ENCODE peak calls at places on chromosome 18, in six cellular contexts. W is colonic mucosa, C is AG20443, U is right cardiac atrium, P is NCI-H510A, Z is cerebellar cortex. L is an unnamed sample.

GRCh38 chr18:9466911-9467310 is 8.4 kb upstream of the RALBP1 start:
- DNase-seq in W (no peak), C (no peak), U (no peak), P (no peak), Z (no peak), L (no peak)

GRCh38 chr18:8936646-8937045 is 165.9 kb upstream of the NDUFV2 start:
- DNase-seq in W (no peak), C (no peak), U (no peak), P (no peak), Z (no peak), L (no peak)

GRCh38 chr18:46310258-46310657 is 206.1 kb downstream of the HAUS1 start:
- DNase-seq in W (no peak), C (no peak), U (no peak), P (no peak), Z (no peak), L (peak; percentile 82)

GRCh38 chr18:25289040-25289631 is 62.8 kb downstream of the ZNF521 start:
- DNase-seq in W (no peak), C (peak; percentile 63), U (no peak), P (no peak), Z (peak; percentile 51), L (no peak)

GRCh38 chr18:30787410-30787809 is 255.1 kb downstream of the DSC3 start:
- DNase-seq in W (no peak), C (no peak), U (no peak), P (no peak), Z (no peak), L (no peak)

GRCh38 chr18:57846258-57846657 is 43.1 kb upstream of the ATP8B1 start:
- DNase-seq in W (no peak), C (peak; percentile 59), U (no peak), P (no peak), Z (no peak), L (no peak)

GRCh38 chr18:9743200-9744016 is 35.3 kb downstream of the RAB31 start:
- DNase-seq in W (no peak), C (peak; percentile 91), U (no peak), P (no peak), Z (no peak), L (no peak)

GRCh38 chr18:46676162-46676830 is 19.3 kb upstream of the LOXHD1 start:
- DNase-seq in W (no peak), C (no peak), U (no peak), P (no peak), Z (no peak), L (peak; percentile 65)

GRCh38 chr18:13403786-13404549 is 185.4 kb downstream of the LDLRAD4 start:
- DNase-seq in W (no peak), C (no peak), U (no peak), P (no peak), Z (no peak), L (no peak)

GRCh38 chr18:3481696-3482210 is 31.8 kb downstream of the TGIF1 start:
- DNase-seq in W (peak; percentile 44), C (peak; percentile 61), U (no peak), P (peak; percentile 30), Z (peak; percentile 49), L (no peak)

GRCh38 chr18:23049698-23050373 is 85.4 kb upstream of the CABLES1 start:
- DNase-seq in W (no peak), C (no peak), U (no peak), P (no peak), Z (no peak), L (no peak)

GRCh38 chr18:32831781-32832180 is 59.0 kb upstream of the KLHL14 start:
- DNase-seq in W (no peak), C (no peak), U (no peak), P (no peak), Z (no peak), L (no peak)

GRCh38 chr18:36711014-36711725 is 117.6 kb downstream of the TPGS2 start:
- DNase-seq in W (no peak), C (no peak), U (no peak), P (no peak), Z (no peak), L (no peak)

GRCh38 chr18:8747440-8747937 is 42.1 kb downstream of the MTCL1 start:
- DNase-seq in W (no peak), C (peak; percentile 79), U (no peak), P (no peak), Z (no peak), L (no peak)

GRCh38 chr18:56565596-56566355 is 72.6 kb downstream of the TXNL1 start:
- DNase-seq in W (no peak), C (peak; percentile 79), U (no peak), P (no peak), Z (no peak), L (no peak)

GRCh38 chr18:57705861-57706590 is 84.4 kb upstream of the NARS1 start:
- DNase-seq in W (peak; percentile 44), C (no peak), U (no peak), P (no peak), Z (no peak), L (no peak)

GRCh38 chr18:53416985-53417384 is 807.5 kb downstream of the MBD2 start:
- DNase-seq in W (no peak), C (no peak), U (no peak), P (no peak), Z (no peak), L (no peak)

GRCh38 chr18:136433-136832 is 21.9 kb upstream of the USP14 start:
- DNase-seq in W (no peak), C (no peak), U (no peak), P (no peak), Z (no peak), L (no peak)

GRCh38 chr18:73670046-73670445 is 477.6 kb downstream of the FBXO15 start:
- DNase-seq in W (no peak), C (no peak), U (no peak), P (no peak), Z (no peak), L (no peak)

GRCh38 chr18:33578371-33579146 is 540 bp downstream of the ASXL3 start:
- DNase-seq in W (peak; percentile 45), C (peak; percentile 27), U (peak; percentile 77), P (peak; percentile 55), Z (no peak), L (peak; percentile 66)

GRCh38 chr18:26547302-26548143 is 830 bp downstream of the KCTD1 start:
- DNase-seq in W (peak; percentile 70), C (peak; percentile 58), U (peak; percentile 89), P (no peak), Z (peak; percentile 77), L (peak; percentile 80)

GRCh38 chr18:5962362-5962761 is 67.0 kb upstream of the TMEM200C start:
- DNase-seq in W (no peak), C (no peak), U (no peak), P (no peak), Z (peak; percentile 33), L (no peak)

GRCh38 chr18:12242658-12243260 is 11.4 kb upstream of the CIDEA start:
- DNase-seq in W (no peak), C (no peak), U (no peak), P (no peak), Z (no peak), L (no peak)

GRCh38 chr18:56495884-56496283 is 142.5 kb downstream of the TXNL1 start:
- DNase-seq in W (no peak), C (no peak), U (no peak), P (no peak), Z (no peak), L (no peak)

L was measured in thyroid gland.